ENCODE peak calls at places on chromosomes 13 and 19, in eight cellular contexts. T, V, I, D, W, N, O and Y are unnamed samples.

GRCh38 chr19:3210347-3211017 is 14.0 kb upstream of the CELF5 start:
- DNase-seq in T (peak; percentile 69), V (peak; percentile 19), I (peak; percentile 38), D (peak; percentile 52), W (no peak), N (peak; percentile 46), O (peak; percentile 92), Y (no peak)

GRCh38 chr13:41383400-41383799 is 72.3 kb downstream of the NAA16 start:
- DNase-seq in T (no peak), V (no peak), I (no peak), D (no peak), W (no peak), N (no peak), O (no peak), Y (no peak)

GRCh38 chr19:29673451-29674371 is 8.4 kb downstream of the PLEKHF1 start:
- DNase-seq in T (no peak), V (no peak), I (no peak), D (no peak), W (no peak), N (no peak), O (peak; percentile 72), Y (no peak)

GRCh38 chr13:74062933-74063332 is 71.3 kb downstream of the KLF12 start:
- DNase-seq in T (no peak), V (no peak), I (peak; percentile 27), D (peak; percentile 22), W (no peak), N (peak; percentile 46), O (no peak), Y (no peak)

GRCh38 chr19:6378036-6378435 is 2.3 kb upstream of the PSPN start:
- DNase-seq in T (no peak), V (no peak), I (peak; percentile 23), D (no peak), W (no peak), N (no peak), O (no peak), Y (no peak)

GRCh38 chr13:30149248-30149647 is 158.1 kb downstream of the KATNAL1 start:
- DNase-seq in T (no peak), V (no peak), I (no peak), D (no peak), W (no peak), N (no peak), O (no peak), Y (no peak)

GRCh38 chr13:23965346-23965745 is 68.0 kb upstream of the C1QTNF9B start:
- DNase-seq in T (no peak), V (no peak), I (no peak), D (no peak), W (no peak), N (no peak), O (no peak), Y (no peak)

GRCh38 chr19:7199613-7200533 is 94.3 kb downstream of the INSR start:
- DNase-seq in T (no peak), V (no peak), I (peak; percentile 62), D (no peak), W (no peak), N (no peak), O (no peak), Y (no peak)

GRCh38 chr19:40418040-40418439 is 4.9 kb upstream of the PRX start:
- DNase-seq in T (no peak), V (no peak), I (no peak), D (no peak), W (no peak), N (no peak), O (no peak), Y (no peak)

GRCh38 chr13:113397606-113398425 is 33.9 kb upstream of the GRTP1 start:
- DNase-seq in T (no peak), V (no peak), I (no peak), D (no peak), W (no peak), N (peak; percentile 42), O (peak; percentile 67), Y (no peak)

GRCh38 chr13:109154546-109154945 is 525.1 kb downstream of the MYO16 start:
- DNase-seq in T (no peak), V (no peak), I (no peak), D (no peak), W (no peak), N (no peak), O (no peak), Y (no peak)

GRCh38 chr19:5949792-5950305 is 28.1 kb downstream of the RANBP3 start:
- DNase-seq in T (peak; percentile 23), V (no peak), I (no peak), D (no peak), W (no peak), N (no peak), O (peak; percentile 82), Y (no peak)

GRCh38 chr19:17555929-17556813 is 722 bp downstream of the COLGALT1 start:
- DNase-seq in T (peak; percentile 41), V (peak; percentile 30), I (peak; percentile 37), D (no peak), W (peak; percentile 27), N (peak; percentile 44), O (peak; percentile 92), Y (no peak)

GRCh38 chr13:47628666-47629065 is 372.4 kb downstream of the SUCLA2 start:
- DNase-seq in T (no peak), V (peak; percentile 74), I (no peak), D (no peak), W (no peak), N (no peak), O (no peak), Y (no peak)

GRCh38 chr13:42649761-42650289 is 75.9 kb downstream of the TNFSF11 start:
- DNase-seq in T (no peak), V (no peak), I (no peak), D (no peak), W (no peak), N (no peak), O (no peak), Y (peak; percentile 63)

GRCh38 chr19:42426643-42427042 is 545 bp downstream of the LIPE start:
- DNase-seq in T (no peak), V (no peak), I (no peak), D (no peak), W (no peak), N (no peak), O (no peak), Y (no peak)

GRCh38 chr13:104648291-104648690 is 1582.1 kb upstream of the SLC10A2 start:
- DNase-seq in T (no peak), V (no peak), I (no peak), D (no peak), W (no peak), N (no peak), O (no peak), Y (no peak)

GRCh38 chr13:93875527-93875926 is 604.0 kb downstream of the DCT start:
- DNase-seq in T (no peak), V (peak; percentile 19), I (no peak), D (no peak), W (no peak), N (no peak), O (no peak), Y (no peak)

GRCh38 chr19:1410136-1410786 is 2.9 kb downstream of the DAZAP1 start:
- DNase-seq in T (no peak), V (no peak), I (no peak), D (no peak), W (no peak), N (no peak), O (peak; percentile 74), Y (no peak)

GRCh38 chr19:47471733-47472457 is at the start of gene SLC8A2:
- DNase-seq in T (peak; percentile 65), V (peak; percentile 40), I (peak; percentile 45), D (peak; percentile 22), W (peak; percentile 94), N (peak; percentile 95), O (peak; percentile 74), Y (peak; percentile 74)